ENCODE peak calls at places on chromosomes 16 and 17, in six cellular contexts. R is CD8-positive, alpha-beta memory T cell; T is astrocyte of the spinal cord; L is astrocyte of the cerebellum; I is effector memory CD4-positive, alpha-beta T cell; E is BE2C. S is an unnamed sample.

GRCh38 chr16:54927125-54928015 is 3.3 kb upstream of the IRX5 start:
- DNase-seq in R (no peak), T (peak), L (no peak), I (no peak), E (no peak), S (no peak)

GRCh38 chr17:16073845-16074244 is 74.2 kb downstream of the TTC19 start:
- DNase-seq in R (no peak), T (no peak), L (no peak), I (no peak), E (no peak), S (no peak)

GRCh38 chr16:51880776-51881175 is 666.2 kb downstream of the TOX3 start:
- DNase-seq in R (no peak), T (peak), L (peak), I (no peak), E (no peak), S (peak)

GRCh38 chr17:36869856-36870617 is 67.2 kb upstream of the LHX1 start:
- DNase-seq in R (no peak), T (no peak), L (no peak), I (no peak), E (no peak), S (peak)

GRCh38 chr16:84116720-84117481 is at the start of gene MBTPS1:
- DNase-seq in R (peak), T (peak), L (peak), I (peak), E (peak), S (peak)

GRCh38 chr17:46868689-46869187 is 17.4 kb downstream of the WNT9B start:
- DNase-seq in R (no peak), T (peak), L (no peak), I (no peak), E (peak), S (no peak)

GRCh38 chr17:57834146-57834741 is 15.6 kb downstream of the MRPS23 start:
- DNase-seq in R (no peak), T (peak), L (no peak), I (no peak), E (peak), S (no peak)

GRCh38 chr16:57781741-57782606 is 20.3 kb downstream of the KIFC3 start:
- DNase-seq in R (no peak), T (peak), L (peak), I (no peak), E (no peak), S (peak)

GRCh38 chr17:78724544-78724943 is 57.5 kb downstream of the CYTH1 start:
- DNase-seq in R (no peak), T (no peak), L (no peak), I (no peak), E (peak), S (no peak)

GRCh38 chr16:88554711-88555264 is 15.4 kb upstream of the ZC3H18 start:
- DNase-seq in R (no peak), T (no peak), L (no peak), I (no peak), E (no peak), S (no peak)

GRCh38 chr17:41494524-41494923 is 4.8 kb upstream of the KRT36 start:
- DNase-seq in R (no peak), T (peak), L (no peak), I (no peak), E (no peak), S (peak)

GRCh38 chr17:40678902-40679522 is 14.0 kb upstream of the KRT222 start:
- DNase-seq in R (no peak), T (no peak), L (no peak), I (no peak), E (no peak), S (no peak)

GRCh38 chr17:40563371-40564052 is 1.8 kb downstream of the CCR7 start:
- DNase-seq in R (no peak), T (no peak), L (no peak), I (no peak), E (no peak), S (no peak)

GRCh38 chr16:82514262-82514661 is 112.5 kb upstream of the CDH13 start:
- DNase-seq in R (no peak), T (no peak), L (no peak), I (no peak), E (no peak), S (no peak)

GRCh38 chr16:48608452-48608851 is 1.5 kb downstream of the N4BP1 start:
- DNase-seq in R (peak), T (no peak), L (no peak), I (no peak), E (no peak), S (no peak)

GRCh38 chr16:73572135-73572534 is 524.2 kb upstream of the ZFHX3 start:
- DNase-seq in R (no peak), T (no peak), L (no peak), I (no peak), E (peak), S (peak)

GRCh38 chr16:89502319-89502843 is 5.8 kb upstream of the SPG7 start:
- DNase-seq in R (no peak), T (no peak), L (no peak), I (no peak), E (no peak), S (peak)

GRCh38 chr17:44121206-44121605 is 2.2 kb downstream of the HDAC5 start:
- DNase-seq in R (no peak), T (no peak), L (no peak), I (no peak), E (no peak), S (no peak)

GRCh38 chr16:1839554-1839953 is 12.5 kb downstream of the FAHD1 start:
- DNase-seq in R (no peak), T (no peak), L (no peak), I (no peak), E (no peak), S (peak)

GRCh38 chr16:19223235-19223847 is 55.3 kb downstream of the SYT17 start:
- DNase-seq in R (no peak), T (no peak), L (no peak), I (no peak), E (peak), S (peak)

GRCh38 chr17:36632916-36633846 is 31.8 kb downstream of the MRM1 start:
- DNase-seq in R (no peak), T (no peak), L (no peak), I (no peak), E (no peak), S (no peak)

GRCh38 chr17:17855334-17855725 is 18.5 kb upstream of the SREBF1 start:
- DNase-seq in R (no peak), T (no peak), L (no peak), I (no peak), E (no peak), S (no peak)

GRCh38 chr16:5678371-5678770 is 580.8 kb upstream of the EEF2KMT start:
- DNase-seq in R (no peak), T (no peak), L (no peak), I (no peak), E (no peak), S (no peak)

GRCh38 chr17:31497994-31498826 is 106.7 kb downstream of the RAB11FIP4 start:
- DNase-seq in R (no peak), T (no peak), L (no peak), I (no peak), E (no peak), S (no peak)

GRCh38 chr17:31811021-31811565 is 48.0 kb downstream of the COPRS start:
- DNase-seq in R (no peak), T (no peak), L (no peak), I (no peak), E (no peak), S (peak)

GRCh38 chr17:80081596-80081995 is 19.8 kb upstream of the GAA start:
- DNase-seq in R (no peak), T (no peak), L (no peak), I (no peak), E (no peak), S (no peak)

GRCh38 chr17:80083136-80083661 is 18.2 kb upstream of the GAA start:
- DNase-seq in R (no peak), T (no peak), L (no peak), I (no peak), E (no peak), S (no peak)

GRCh38 chr17:80084773-80085172 is 16.6 kb upstream of the GAA start:
- DNase-seq in R (no peak), T (no peak), L (no peak), I (no peak), E (no peak), S (no peak)

GRCh38 chr17:80080081-80080480 is 21.3 kb upstream of the GAA start:
- DNase-seq in R (no peak), T (no peak), L (no peak), I (no peak), E (no peak), S (peak)

GRCh38 chr17:80082403-80083135 is 18.8 kb upstream of the GAA start:
- DNase-seq in R (peak), T (peak), L (peak), I (peak), E (peak), S (peak)
- H3K4me3 ChIP-seq in R (no peak), T (no peak), L (no peak), I (no peak), E (peak), S (no peak)

GRCh38 chr17:8955021-8955420 is 10.5 kb downstream of the PIK3R5 start:
- DNase-seq in R (no peak), T (no peak), L (no peak), I (no peak), E (no peak), S (no peak)
- H3K4me3 ChIP-seq in R (no peak), T (no peak), L (no peak), I (no peak), E (no peak), S (no peak)

GRCh38 chr17:2723505-2723996 is 12.0 kb upstream of the CLUH start:
- DNase-seq in R (no peak), T (no peak), L (no peak), I (no peak), E (peak), S (no peak)
- H3K4me3 ChIP-seq in R (no peak), T (no peak), L (no peak), I (no peak), E (no peak), S (no peak)

GRCh38 chr17:4499431-4500187 is 928 bp downstream of the SPNS2 start:
- DNase-seq in R (peak), T (no peak), L (no peak), I (no peak), E (peak), S (no peak)

GRCh38 chr17:4500188-4500565 is 1.5 kb downstream of the SPNS2 start:
- DNase-seq in R (no peak), T (no peak), L (no peak), I (no peak), E (no peak), S (no peak)

GRCh38 chr17:4502466-4503154 is 3.9 kb downstream of the SPNS2 start:
- DNase-seq in R (no peak), T (no peak), L (no peak), I (no peak), E (no peak), S (no peak)

GRCh38 chr17:4503283-4504005 is 4.8 kb downstream of the SPNS2 start:
- DNase-seq in R (no peak), T (no peak), L (no peak), I (no peak), E (no peak), S (no peak)

GRCh38 chr17:4501295-4501949 is 2.7 kb downstream of the SPNS2 start:
- DNase-seq in R (no peak), T (no peak), L (no peak), I (no peak), E (no peak), S (no peak)
- H3K4me3 ChIP-seq in R (no peak), T (no peak), L (no peak), I (no peak), E (no peak), S (no peak)

GRCh38 chr17:75547091-75547490 is 21.6 kb downstream of the LLGL2 start:
- DNase-seq in R (no peak), T (no peak), L (no peak), I (no peak), E (no peak), S (no peak)
- H3K4me3 ChIP-seq in R (no peak), T (no peak), L (no peak), I (no peak), E (no peak), S (no peak)

DNA sequence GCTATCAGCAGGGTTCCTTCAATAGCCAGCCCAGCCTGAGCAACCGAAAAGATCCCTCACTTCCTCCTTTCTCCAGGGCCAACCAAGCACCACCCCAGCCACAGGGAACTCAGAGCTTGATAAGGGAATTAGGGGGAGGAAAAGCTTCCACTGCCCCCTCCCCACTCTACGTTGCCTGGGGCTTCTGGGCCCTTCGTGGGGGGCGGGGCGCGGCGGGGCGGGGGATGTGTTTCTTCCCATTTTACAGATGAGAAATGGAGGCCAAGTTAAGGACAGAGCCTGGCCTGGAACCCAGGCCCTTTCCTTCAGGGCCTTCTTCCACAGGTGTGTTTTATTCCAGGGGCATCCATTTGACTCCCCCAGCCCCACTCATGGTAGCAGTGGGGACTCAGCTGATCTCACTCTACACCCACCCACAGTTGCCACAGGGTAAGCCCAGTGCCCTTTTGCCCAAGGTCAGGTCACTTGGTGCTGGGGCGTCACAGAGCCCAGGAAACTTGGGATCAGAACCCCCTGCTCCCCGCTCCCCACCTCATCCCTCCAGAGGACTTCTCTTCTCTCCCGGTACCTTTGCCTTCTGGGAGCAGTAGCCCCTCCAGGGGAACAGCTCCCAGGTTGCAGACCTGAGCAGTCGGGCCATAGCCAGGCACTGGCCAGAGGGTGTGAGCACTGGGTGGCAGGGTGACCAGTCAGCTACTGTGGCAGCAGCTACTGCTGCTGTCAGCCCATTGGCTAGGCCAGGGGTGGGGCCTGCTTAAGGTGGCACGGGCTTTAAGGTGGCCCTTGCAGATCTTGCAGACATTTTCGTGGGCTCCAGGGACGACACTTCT is at the start of gene LDHD:
- DNase-seq in R (no peak), T (peak), L (no peak), I (no peak), E (peak), S (peak)
- H3K4me3 ChIP-seq in R (no peak), T (peak), L (peak), I (no peak), E (no peak), S (peak)

DNA sequence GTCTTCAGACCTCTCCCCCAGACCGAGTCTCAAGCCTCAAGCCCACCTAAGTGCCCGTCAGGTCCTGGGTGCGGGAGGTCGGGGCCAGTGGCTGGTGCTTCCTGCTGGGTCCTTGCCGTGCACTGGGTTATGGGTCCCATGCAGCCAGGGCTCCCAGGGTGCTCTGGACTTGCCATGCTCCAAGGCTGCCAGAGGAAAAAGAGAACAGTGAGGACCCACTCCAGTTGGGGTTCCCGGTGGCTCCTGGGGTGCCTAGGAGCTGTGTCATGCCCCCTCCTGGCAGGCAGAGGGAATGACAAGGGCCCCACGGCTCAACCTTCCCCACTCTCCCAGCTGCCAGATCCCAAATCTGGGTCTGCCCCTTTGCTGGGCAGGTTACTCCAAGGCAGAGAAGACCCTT is 3.8 kb downstream of the SNX20 start:
- DNase-seq in R (no peak), T (no peak), L (no peak), I (no peak), E (no peak), S (no peak)
- H3K4me3 ChIP-seq in R (no peak), T (no peak), L (no peak), I (no peak), E (no peak), S (no peak)